ENCODE peak calls at places on chromosomes 6 and 20, in seven cellular contexts. A is lung microvascular endothelial cell, M is putamen, L is HuH-7, Q is fibroblast of the aortic adventitia, B is GM12878, E is pons. J is an unnamed sample.

GRCh38 chr6:106069478-106069877 is 16.7 kb upstream of the PRDM1 start:
- DNase-seq in A (peak; percentile 48), M (no peak), L (no peak), Q (peak; percentile 93), B (no peak), E (no peak), J (peak; percentile 57)

GRCh38 chr6:9521152-9521530 is 893.7 kb downstream of the TFAP2A start:
- DNase-seq in A (no peak), M (no peak), L (no peak), Q (no peak), B (peak; percentile 26), E (no peak), J (no peak)

GRCh38 chr6:65680232-65680631 is 26.8 kb downstream of the EYS start:
- DNase-seq in A (no peak), M (no peak), L (no peak), Q (no peak), B (no peak), E (no peak), J (no peak)

GRCh38 chr20:52593634-52594033 is 378.5 kb upstream of the TSHZ2 start:
- DNase-seq in A (no peak), M (no peak), L (no peak), Q (no peak), B (no peak), E (no peak), J (no peak)

GRCh38 chr6:149259753-149260152 is 57.8 kb upstream of the TAB2 start:
- DNase-seq in A (no peak), M (no peak), L (no peak), Q (no peak), B (no peak), E (peak; percentile 69), J (no peak)

GRCh38 chr6:227074-227782 is 65.1 kb upstream of the DUSP22 start:
- DNase-seq in A (no peak), M (peak; percentile 14), L (no peak), Q (peak; percentile 40), B (peak; percentile 95), E (peak; percentile 69), J (peak; percentile 68)

GRCh38 chr6:144219056-144219685 is 66.0 kb upstream of the UTRN start:
- DNase-seq in A (peak; percentile 71), M (peak; percentile 44), L (peak; percentile 45), Q (peak; percentile 79), B (peak; percentile 8), E (peak; percentile 69), J (peak; percentile 63)

GRCh38 chr20:10498196-10498595 is 63.1 kb downstream of the SLX4IP start:
- DNase-seq in A (no peak), M (no peak), L (no peak), Q (no peak), B (no peak), E (no peak), J (peak; percentile 46)

GRCh38 chr6:89818977-89819335 is 638 bp downstream of the MDN1 start:
- DNase-seq in A (peak; percentile 40), M (peak; percentile 35), L (peak; percentile 12), Q (peak; percentile 47), B (no peak), E (peak; percentile 32), J (peak; percentile 18)

GRCh38 chr6:125950293-125950692 is 6.3 kb upstream of the HINT3 start:
- DNase-seq in A (peak; percentile 8), M (no peak), L (no peak), Q (peak; percentile 79), B (no peak), E (no peak), J (no peak)

GRCh38 chr6:6975395-6976111 is 132.2 kb upstream of the RREB1 start:
- DNase-seq in A (no peak), M (no peak), L (no peak), Q (no peak), B (no peak), E (no peak), J (no peak)

GRCh38 chr6:78911218-78911617 is 43.9 kb downstream of the IRAK1BP1 start:
- DNase-seq in A (no peak), M (no peak), L (no peak), Q (peak; percentile 4), B (no peak), E (no peak), J (no peak)

GRCh38 chr20:24672181-24672880 is 202.9 kb downstream of the SYNDIG1 start:
- DNase-seq in A (no peak), M (no peak), L (no peak), Q (no peak), B (no peak), E (no peak), J (no peak)

GRCh38 chr6:6659600-6660327 is 71.2 kb downstream of the LY86 start:
- DNase-seq in A (peak; percentile 17), M (peak; percentile 40), L (no peak), Q (no peak), B (no peak), E (peak; percentile 86), J (no peak)

GRCh38 chr6:107690546-107690863 is 133.6 kb downstream of the SCML4 start:
- DNase-seq in A (no peak), M (peak; percentile 26), L (no peak), Q (no peak), B (no peak), E (no peak), J (no peak)

GRCh38 chr20:4820833-4821518 is 99.3 kb downstream of the PRND start:
- DNase-seq in A (peak; percentile 29), M (peak; percentile 83), L (no peak), Q (peak; percentile 90), B (no peak), E (peak; percentile 93), J (no peak)

GRCh38 chr6:51844391-51844735 is 243.1 kb downstream of the PKHD1 start:
- DNase-seq in A (no peak), M (no peak), L (no peak), Q (no peak), B (no peak), E (peak; percentile 14), J (no peak)

GRCh38 chr6:129342243-129342642 is 367.7 kb downstream of the ARHGAP18 start:
- DNase-seq in A (no peak), M (no peak), L (no peak), Q (peak; percentile 68), B (no peak), E (no peak), J (no peak)

GRCh38 chr20:8602389-8603116 is 466.3 kb upstream of the PLCB4 start:
- DNase-seq in A (peak; percentile 10), M (no peak), L (no peak), Q (peak; percentile 19), B (peak; percentile 69), E (no peak), J (no peak)

GRCh38 chr20:62598761-62599194 is 43.5 kb upstream of the SLCO4A1 start:
- DNase-seq in A (no peak), M (no peak), L (no peak), Q (no peak), B (no peak), E (no peak), J (peak; percentile 40)

GRCh38 chr6:86487660-86488221 is 449.6 kb upstream of the HTR1E start:
- DNase-seq in A (no peak), M (no peak), L (no peak), Q (no peak), B (no peak), E (no peak), J (no peak)

GRCh38 chr6:40183902-40184301 is 249.6 kb upstream of the MOCS1 start:
- DNase-seq in A (no peak), M (no peak), L (no peak), Q (no peak), B (no peak), E (no peak), J (no peak)

GRCh38 chr6:16760536-16761468 is at the start of gene ATXN1:
- DNase-seq in A (peak; percentile 77), M (no peak), L (peak; percentile 34), Q (no peak), B (no peak), E (peak; percentile 82), J (peak; percentile 64)

J was measured in SK-MEL-5.